ENCODE peak calls at places on chromosomes 11 and 22, in six cellular contexts. D is lower lobe of right lung; A is endothelial cell of umbilical vein; K is CD8-positive, alpha-beta memory T cell; U is CD8-positive, alpha-beta T cell; Y is SJSA1. B is an unnamed sample. For H3K4me1, the result is how much of the 10 kb centered on the place peaks cover.

GRCh38 chr11:34145847-34146381 is 40.5 kb downstream of the NAT10 start:
- DNase-seq in Y (no peak), D (no peak), K (no peak), U (no peak), A (no peak), B (no peak)

GRCh38 chr11:58493676-58494075 is 14.2 kb downstream of the OR5B21 start:
- DNase-seq in D (no peak), K (no peak), A (no peak), U (no peak), Y (no peak), B (no peak)

GRCh38 chr11:102539567-102539966 is 9.0 kb upstream of the MMP7 start:
- DNase-seq in A (no peak), Y (peak), K (no peak), U (no peak), D (no peak), B (no peak)

GRCh38 chr11:28621648-28622215 is 513.5 kb downstream of the METTL15 start:
- DNase-seq in A (peak), Y (peak), D (no peak), U (no peak), K (no peak), B (peak)

GRCh38 chr22:17911312-17911705 is 113.1 kb downstream of the MICAL3 start:
- DNase-seq in U (no peak), A (no peak), Y (no peak), D (no peak), K (no peak), B (no peak)

GRCh38 chr11:112880454-112880853 is 80.8 kb upstream of the NCAM1 start:
- DNase-seq in Y (no peak), A (no peak), D (no peak), K (no peak), U (no peak), B (no peak)

GRCh38 chr11:106585061-106585460 is 433.2 kb downstream of the GUCY1A2 start:
- DNase-seq in Y (no peak), U (no peak), A (no peak), D (no peak), K (no peak), B (no peak)

GRCh38 chr11:61075891-61076290 is 26.4 kb upstream of the CD5 start:
- DNase-seq in K (no peak), A (no peak), U (no peak), Y (no peak), D (no peak), B (peak)

GRCh38 chr11:59778122-59778521 is 22.9 kb downstream of the STX3 start:
- DNase-seq in A (no peak), Y (no peak), U (no peak), D (no peak), K (no peak), B (peak)

GRCh38 chr22:32854351-32854804 is 52.9 kb downstream of the TIMP3 start:
- DNase-seq in U (no peak), Y (no peak), A (no peak), D (no peak), K (no peak), B (no peak)

GRCh38 chr11:122672892-122673291 is 17.4 kb downstream of the UBASH3B start:
- DNase-seq in U (no peak), K (no peak), Y (no peak), D (peak), A (no peak), B (no peak)

DNA sequence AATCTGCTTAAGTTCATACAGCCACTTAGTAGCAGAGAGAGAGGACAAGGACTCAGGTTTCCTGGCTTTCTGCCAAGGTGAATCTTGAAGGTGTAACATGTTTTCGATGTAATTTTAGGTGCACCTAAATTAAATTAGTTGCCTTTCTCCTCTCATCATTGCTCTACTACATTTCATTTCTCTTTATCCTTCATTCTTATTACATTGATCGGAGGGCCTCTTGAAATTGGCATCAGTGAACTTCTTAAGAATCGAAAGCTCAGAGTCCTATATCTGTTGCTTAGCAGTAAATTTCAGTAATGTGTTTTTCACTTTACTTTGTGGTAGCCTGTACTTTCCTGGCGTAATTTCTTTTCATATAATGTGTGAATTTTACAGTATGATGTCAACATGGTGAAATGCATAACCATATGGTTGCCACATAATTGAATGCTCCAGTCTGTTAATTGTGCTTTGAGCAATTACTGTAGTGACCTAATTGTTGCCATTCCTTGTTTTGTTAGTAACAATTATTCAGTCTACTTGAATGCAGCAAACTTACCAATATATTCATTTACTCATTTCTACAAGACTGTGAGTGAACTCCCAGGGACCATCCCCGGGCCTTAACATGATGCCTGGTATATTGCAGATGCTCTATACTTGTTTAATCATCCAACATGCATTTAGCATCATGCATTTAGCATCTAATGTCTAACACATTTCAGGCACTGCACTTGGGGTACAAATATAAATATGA is 138.1 kb downstream of the MAML2 start:
- DNase-seq in D (no peak), A (no peak), Y (no peak), K (no peak), U (no peak), B (no peak)
- H3K4me1 ChIP-seq in D (under half), A (under half), Y (under half), K (half or more), U (half or more), B (under half)

DNA sequence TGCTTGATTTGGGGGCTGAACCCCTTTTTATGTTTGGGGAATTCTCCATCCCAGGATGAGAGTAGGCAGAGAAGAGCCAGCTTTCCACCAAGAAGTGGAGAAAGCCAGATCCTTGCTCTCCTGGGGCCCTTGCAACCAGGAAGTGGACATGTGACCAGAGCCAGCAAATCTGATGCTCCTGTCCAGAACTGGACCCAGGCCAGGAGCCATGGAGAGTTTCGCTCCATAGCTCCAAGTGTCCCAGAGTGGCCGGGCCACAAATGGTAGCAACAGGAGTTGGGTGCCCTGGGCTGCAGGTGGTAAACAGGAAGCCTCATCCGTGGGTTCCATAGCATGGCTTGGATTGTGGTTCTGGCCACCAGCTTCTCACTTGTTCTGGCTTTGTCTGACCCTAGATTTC is 93.9 kb upstream of the CD82 start:
- DNase-seq in U (no peak), A (no peak), Y (no peak), K (no peak), D (no peak), B (no peak)
- H3K4me1 ChIP-seq in U (under half), A (under half), Y (under half), K (under half), D (under half), B (under half)

GRCh38 chr22:29269731-29270474 is 1.8 kb downstream of the EWSR1 start:
- DNase-seq in D (no peak), A (peak), U (no peak), Y (peak), K (no peak), B (no peak)
- H3K4me1 ChIP-seq in D (half or more), A (under half), U (half or more), Y (under half), K (half or more), B (half or more)

GRCh38 chr11:130157840-130158239 is 1.7 kb upstream of the ST14 start:
- DNase-seq in K (no peak), Y (no peak), A (no peak), U (no peak), D (no peak), B (no peak)

GRCh38 chr11:130157111-130157510 is 2.5 kb upstream of the ST14 start:
- DNase-seq in U (no peak), D (no peak), A (no peak), Y (no peak), K (no peak), B (no peak)

GRCh38 chr11:130159139-130159538 is 443 bp upstream of the ST14 start:
- DNase-seq in Y (no peak), A (no peak), K (no peak), U (no peak), D (no peak), B (no peak)

GRCh38 chr11:130155106-130155505 is 4.5 kb upstream of the ST14 start:
- DNase-seq in D (no peak), A (no peak), Y (no peak), K (no peak), U (no peak), B (no peak)

GRCh38 chr11:130156108-130157022 is 3.2 kb upstream of the ST14 start:
- DNase-seq in A (no peak), Y (peak), U (no peak), D (no peak), K (no peak), B (no peak)
- H3K4me1 ChIP-seq in A (under half), Y (under half), U (under half), D (under half), K (under half), B (under half)

DNA sequence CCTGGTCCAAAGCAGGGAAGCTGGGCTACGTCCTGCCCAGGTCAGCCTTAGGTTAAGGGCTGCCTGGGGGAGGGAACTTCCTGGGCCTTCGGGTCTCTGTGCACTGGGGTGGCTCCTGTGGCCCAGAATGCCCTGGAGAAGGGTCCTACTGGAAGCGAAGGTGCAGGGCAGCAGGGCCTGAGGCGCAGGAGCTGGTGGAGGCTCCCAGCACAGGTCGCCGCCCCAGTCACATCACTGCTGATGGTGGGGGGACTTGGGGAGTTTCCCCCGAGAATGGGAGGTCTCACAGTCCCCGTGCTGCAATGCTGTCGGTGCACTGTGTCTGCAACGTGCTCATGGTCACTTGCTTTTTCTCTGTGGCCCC is 815 bp upstream of the SMIM38 start:
- DNase-seq in D (no peak), K (no peak), A (no peak), U (no peak), Y (no peak), B (no peak)
- H3K4me1 ChIP-seq in D (under half), K (under half), A (under half), U (under half), Y (under half), B (under half)

GRCh38 chr22:19117111-19117512 is 5.1 kb downstream of the DGCR2 start:
- DNase-seq in Y (no peak), D (no peak), K (no peak), A (no peak), U (no peak), B (no peak)
- H3K4me1 ChIP-seq in Y (under half), D (half or more), K (half or more), A (under half), U (half or more), B (half or more)

GRCh38 chr11:842370-843002 is at the start of the genes POLR2L and TSPAN4:
- DNase-seq in Y (peak), D (peak), A (peak), U (peak), K (peak), B (peak)
- H3K4me1 ChIP-seq in Y (under half), D (half or more), A (under half), U (under half), K (under half), B (half or more)

GRCh38 chr11:62398011-62398994 is 20.5 kb upstream of the SCGB1A1 start:
- DNase-seq in U (no peak), A (no peak), D (no peak), Y (no peak), K (no peak), B (no peak)
- H3K4me1 ChIP-seq in U (under half), A (under half), D (half or more), Y (under half), K (under half), B (half or more)

GRCh38 chr11:94544832-94545640 is 1.3 kb downstream of the FUT4 start:
- DNase-seq in Y (no peak), U (no peak), K (no peak), D (peak), A (no peak), B (peak)

GRCh38 chr11:94545641-94546470 is 2.1 kb downstream of the FUT4 start:
- DNase-seq in Y (no peak), D (no peak), K (no peak), A (no peak), U (no peak), B (no peak)

GRCh38 chr11:94544582-94544831 is 786 bp downstream of the FUT4 start:
- DNase-seq in U (no peak), K (no peak), A (no peak), Y (no peak), D (peak), B (no peak)

GRCh38 chr11:94549166-94549565 is 5.4 kb downstream of the FUT4 start:
- DNase-seq in Y (no peak), U (no peak), A (no peak), K (no peak), D (no peak), B (no peak)

GRCh38 chr11:94546886-94547285 is 3.2 kb downstream of the FUT4 start:
- DNase-seq in K (no peak), A (no peak), D (no peak), Y (no peak), U (no peak), B (no peak)
- H3K4me1 ChIP-seq in K (under half), A (under half), D (under half), Y (under half), U (under half), B (half or more)

DNA sequence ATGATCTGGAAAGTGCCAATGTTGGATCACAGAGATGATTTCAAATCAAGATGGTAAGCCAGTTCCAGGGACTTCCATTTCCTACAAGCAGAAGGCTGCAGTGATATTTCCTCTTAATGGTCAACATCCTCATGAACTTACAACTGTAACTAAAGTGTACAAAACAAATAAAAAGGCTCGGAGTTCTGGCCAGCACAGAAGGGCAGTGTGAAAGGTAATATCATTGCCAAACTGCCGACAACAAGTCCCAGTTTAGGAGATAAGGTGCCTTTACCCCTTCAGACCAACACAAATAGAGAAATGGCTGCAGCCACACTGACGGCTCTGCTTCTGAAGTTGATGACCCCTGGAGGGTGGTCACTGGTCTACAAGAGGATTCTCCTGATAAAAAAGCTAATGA is 91.1 kb downstream of the ETS1 start:
- DNase-seq in U (no peak), D (no peak), Y (no peak), K (no peak), A (no peak), B (no peak)
- H3K4me1 ChIP-seq in U (half or more), D (half or more), Y (half or more), K (half or more), A (half or more), B (half or more)

B was measured in stomach.